ENCODE peak calls at places on chromosomes 11 and 22, in ten cellular contexts. K is kidney epithelial cell, W is A549, F is heart left ventricle, N is fibroblast of lung, Z is aorta, B is GM23248, M is brain microvascular endothelial cell, I is AG04450, J is mucosa of descending colon. A is an unnamed sample.

GRCh38 chr11:65417221-65417701 is 5.3 kb upstream of the NEAT1 start:
- DNase-seq in J (no peak), M (no peak), Z (peak; percentile 73), K (no peak), N (no peak), I (no peak), B (peak; percentile 30), F (peak; percentile 51), W (no peak), A (no peak)

GRCh38 chr11:32566527-32566926 is 17.1 kb upstream of the EIF3M start:
- DNase-seq in J (no peak), W (no peak), K (no peak), I (no peak), B (peak; percentile 4), M (no peak), N (no peak), Z (no peak), F (no peak), A (no peak)

GRCh38 chr22:20560716-20561115 is 53.3 kb downstream of the MED15 start:
- DNase-seq in M (no peak), Z (no peak), N (no peak), I (no peak), F (no peak), J (no peak), B (no peak), W (no peak), K (no peak), A (no peak)

GRCh38 chr22:17198188-17199130 is 20.8 kb downstream of the ADA2 start:
- DNase-seq in M (no peak), B (peak; percentile 24), J (no peak), N (no peak), W (no peak), K (no peak), Z (no peak), I (no peak), F (peak; percentile 76), A (no peak)

GRCh38 chr11:28528217-28528616 is 420.0 kb downstream of the METTL15 start:
- DNase-seq in F (no peak), Z (no peak), N (no peak), W (no peak), J (no peak), B (peak; percentile 12), I (no peak), M (no peak), K (no peak), A (peak; percentile 46)

GRCh38 chr22:23204541-23205157 is 24.3 kb downstream of the BCR start:
- DNase-seq in F (peak; percentile 85), M (no peak), K (no peak), N (no peak), B (peak; percentile 51), Z (peak; percentile 83), J (no peak), I (no peak), W (no peak), A (no peak)

GRCh38 chr11:128596245-128596644 is 8.9 kb upstream of the ETS1 start:
- DNase-seq in M (no peak), K (no peak), B (no peak), Z (no peak), J (no peak), N (no peak), F (no peak), I (no peak), W (no peak), A (no peak)

GRCh38 chr11:125345706-125346561 is 150.1 kb downstream of the FEZ1 start:
- DNase-seq in N (peak; percentile 79), J (peak; percentile 69), B (peak; percentile 93), I (peak; percentile 50), F (peak; percentile 81), K (no peak), M (peak; percentile 82), W (peak; percentile 60), Z (peak; percentile 86), A (peak; percentile 43)

GRCh38 chr11:108713076-108713790 is 48.4 kb downstream of the DDX10 start:
- DNase-seq in Z (no peak), J (no peak), F (no peak), I (no peak), K (no peak), B (peak; percentile 36), W (no peak), M (peak; percentile 75), N (peak; percentile 50), A (no peak)

GRCh38 chr11:35126000-35126878 is 12.7 kb upstream of the CD44 start:
- DNase-seq in B (peak; percentile 7), W (no peak), I (no peak), F (no peak), Z (no peak), M (no peak), N (no peak), J (no peak), K (no peak), A (no peak)

GRCh38 chr11:12598330-12599256 is 75.6 kb upstream of the TEAD1 start:
- DNase-seq in B (no peak), F (no peak), M (peak; percentile 25), W (no peak), N (peak; percentile 64), I (no peak), Z (no peak), J (no peak), K (no peak), A (no peak)

GRCh38 chr11:95977534-95978174 is 53.7 kb upstream of the MTMR2 start:
- DNase-seq in B (peak; percentile 5), M (peak; percentile 86), I (no peak), Z (no peak), J (no peak), F (no peak), K (peak; percentile 28), W (peak; percentile 54), N (peak; percentile 35), A (no peak)

GRCh38 chr11:61164610-61165424 is 3.6 kb upstream of the VPS37C start:
- DNase-seq in M (no peak), I (no peak), N (no peak), F (no peak), J (no peak), Z (peak; percentile 3), B (no peak), W (no peak), K (no peak), A (no peak)

GRCh38 chr22:48960576-48960975 is 867.1 kb downstream of the BRD1 start:
- DNase-seq in I (no peak), J (no peak), M (no peak), B (no peak), Z (no peak), N (no peak), F (peak; percentile 1), W (no peak), K (no peak), A (no peak)

GRCh38 chr11:125105921-125106320 is 5.5 kb downstream of the TMEM218 start:
- DNase-seq in N (peak; percentile 43), B (no peak), J (no peak), Z (no peak), K (no peak), F (no peak), I (no peak), M (no peak), W (no peak), A (no peak)

GRCh38 chr22:47460870-47461269 is 698.4 kb downstream of the TBC1D22A start:
- DNase-seq in K (no peak), J (no peak), I (no peak), F (no peak), M (no peak), N (no peak), Z (no peak), B (no peak), W (no peak), A (no peak)
- H3K4me3 ChIP-seq in K (no peak overlapping the region), J (no peak overlapping the region), I (no peak overlapping the region), F (no peak overlapping the region), M (no peak overlapping the region), N (no peak overlapping the region), Z (no peak overlapping the region), B (no peak overlapping the region), W (no peak overlapping the region), A (no peak overlapping the region)

DNA sequence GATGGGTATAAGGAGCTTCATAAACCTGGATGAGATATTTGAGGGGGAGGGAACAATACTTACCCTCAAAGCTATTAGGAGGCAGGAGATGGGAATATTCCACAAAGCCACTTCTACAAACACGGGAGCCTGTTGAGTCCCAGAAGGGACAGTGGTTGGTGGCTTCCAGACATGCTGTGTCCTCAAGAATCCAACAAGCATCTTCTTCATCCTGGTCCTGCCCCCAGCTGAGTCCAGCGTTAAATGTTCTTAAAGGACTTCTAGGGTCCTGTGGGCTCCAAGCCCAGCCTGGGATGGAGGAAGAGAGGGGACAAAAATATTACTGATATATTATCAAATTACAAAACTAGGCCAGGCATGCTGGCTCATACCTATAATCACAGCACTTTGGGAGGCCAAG is 2.3 kb downstream of the CSKMT start:
- DNase-seq in N (no peak), J (no peak), I (no peak), K (no peak), B (no peak), Z (no peak), F (no peak), M (no peak), W (no peak), A (no peak)
- H3K4me3 ChIP-seq in N (no peak overlapping the region), J (no peak overlapping the region), I (no peak overlapping the region), K (no peak overlapping the region), B (peak overlapping the region; percentile 84), Z (no peak overlapping the region), F (no peak overlapping the region), M (no peak overlapping the region), W (no peak overlapping the region), A (no peak overlapping the region)

DNA sequence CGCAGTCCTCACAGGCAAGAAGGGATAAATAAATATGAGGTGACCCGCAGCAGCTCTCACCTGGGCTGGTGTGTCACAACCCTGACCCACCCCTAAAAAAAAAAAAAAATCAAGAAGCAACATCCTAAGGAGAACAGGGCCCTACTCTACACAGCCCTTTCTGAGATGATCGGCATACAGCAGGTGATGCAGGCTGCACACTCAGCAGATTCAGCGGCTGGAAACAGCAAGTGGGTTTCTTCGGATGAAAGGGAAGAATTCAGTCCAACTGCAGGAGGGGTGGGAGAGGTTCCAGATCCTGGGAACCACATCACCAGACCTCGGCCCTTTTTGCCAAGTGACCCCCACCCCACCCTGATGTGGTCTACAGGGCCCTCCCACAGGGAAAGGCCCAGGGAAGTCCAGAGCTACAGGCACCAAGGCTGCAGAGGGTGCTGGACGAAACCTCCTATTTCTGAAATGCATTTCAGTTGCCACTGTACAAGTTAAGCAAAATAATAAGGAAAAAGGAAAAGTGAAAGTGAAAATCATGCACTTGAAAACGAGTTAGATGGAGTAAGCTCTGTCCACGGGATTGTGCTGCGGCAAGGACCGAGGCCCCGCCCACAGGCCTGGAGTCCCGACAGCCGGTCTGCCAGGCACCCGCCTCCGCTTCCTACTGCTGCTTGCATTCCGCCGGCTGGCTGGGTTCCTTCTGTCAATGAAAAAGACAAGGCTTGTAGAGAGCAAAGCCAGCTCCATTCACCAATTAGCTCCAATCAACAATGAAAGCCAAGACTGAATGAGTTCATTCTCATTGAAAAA is 15.9 kb upstream of the PHLDA2 start:
- DNase-seq in I (peak; percentile 83), K (peak; percentile 71), B (peak; percentile 98), J (peak; percentile 88), M (peak; percentile 93), W (no peak), Z (peak; percentile 96), N (peak; percentile 92), F (peak; percentile 90), A (peak; percentile 60)
- H3K4me3 ChIP-seq in I (peak overlapping the region; percentile 46), K (no peak overlapping the region), B (peak overlapping the region; percentile 67), J (no peak overlapping the region), M (peak overlapping the region; percentile 6), W (no peak overlapping the region), Z (no peak overlapping the region), N (peak overlapping the region; percentile 44), F (no peak overlapping the region), A (peak overlapping the region; percentile 1)

DNA sequence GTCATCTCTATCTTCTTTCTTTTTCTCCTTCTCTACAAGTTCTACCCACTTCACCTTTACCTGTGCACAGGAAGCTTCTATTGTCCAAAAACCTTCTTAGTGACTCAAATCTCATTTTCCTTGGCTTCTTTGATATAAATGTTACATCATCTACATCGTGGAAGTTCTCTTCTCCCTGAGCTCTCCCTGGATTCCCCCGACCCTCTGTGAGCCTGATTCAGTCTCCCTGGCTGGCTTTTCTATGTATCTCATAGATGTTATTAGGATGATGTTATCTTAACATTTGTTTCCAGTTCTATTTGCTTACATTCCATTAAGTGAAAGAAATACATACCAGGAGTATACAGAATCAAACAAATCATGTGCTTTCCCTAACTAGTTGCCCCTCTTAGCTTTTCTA is 235.8 kb upstream of the PITPNB start:
- DNase-seq in Z (no peak), M (peak; percentile 9), N (no peak), J (no peak), I (peak; percentile 15), B (peak; percentile 41), F (no peak), K (no peak), W (no peak), A (no peak)
- H3K4me3 ChIP-seq in Z (no peak overlapping the region), M (no peak overlapping the region), N (no peak overlapping the region), J (no peak overlapping the region), I (no peak overlapping the region), B (no peak overlapping the region), F (no peak overlapping the region), K (no peak overlapping the region), W (no peak overlapping the region), A (no peak overlapping the region)